ENCODE peak calls at places on chromosome 5, in seven cellular contexts. S, H, X, J, Z, N and T are unnamed samples.

GRCh38 chr5:132053483-132053882 is 7.0 kb upstream of the IL3 start:
- DNase-seq in H (no peak), J (no peak), N (no peak), S (no peak), X (no peak), Z (no peak), T (no peak)

GRCh38 chr5:176201811-176202210 is 36.4 kb upstream of the SIMC1 start:
- DNase-seq in H (no peak), X (no peak), N (no peak), Z (no peak), S (no peak), J (no peak), T (no peak)

GRCh38 chr5:177611446-177612214 is 11.7 kb downstream of the B4GALT7 start:
- DNase-seq in J (no peak), H (no peak), S (no peak), X (no peak), Z (no peak), N (no peak), T (no peak)

GRCh38 chr5:1483064-1483463 is 37.8 kb upstream of the SLC6A3 start:
- DNase-seq in J (no peak), Z (no peak), H (no peak), X (no peak), N (no peak), S (no peak), T (no peak)

GRCh38 chr5:180046656-180047055 is 24.9 kb downstream of the RNF130 start:
- DNase-seq in Z (no peak), H (no peak), S (no peak), J (no peak), N (no peak), X (no peak), T (no peak)

GRCh38 chr5:154795235-154795596 is 40.0 kb downstream of the LARP1 start:
- DNase-seq in X (peak; percentile 13), Z (no peak), J (no peak), S (no peak), H (no peak), N (no peak), T (no peak)

GRCh38 chr5:137405393-137405792 is 93.7 kb downstream of the SPOCK1 start:
- DNase-seq in N (no peak), Z (no peak), S (no peak), J (no peak), X (no peak), H (no peak), T (no peak)

GRCh38 chr5:43251754-43252153 is 59.7 kb downstream of the NIM1K start:
- DNase-seq in S (no peak), N (no peak), H (no peak), X (no peak), Z (no peak), J (no peak), T (no peak)

GRCh38 chr5:95583992-95584391 is 29.1 kb downstream of the ARSK start:
- DNase-seq in H (no peak), X (no peak), S (no peak), N (no peak), J (no peak), Z (no peak), T (no peak)

GRCh38 chr5:19608434-19608833 is 379.6 kb downstream of the CDH18 start:
- DNase-seq in Z (no peak), S (no peak), N (no peak), H (no peak), J (peak; percentile 13), X (no peak), T (no peak)

GRCh38 chr5:124902097-124902821 is 155.8 kb upstream of the ZNF608 start:
- DNase-seq in X (peak; percentile 23), J (peak; percentile 73), N (no peak), H (peak; percentile 75), S (peak; percentile 94), Z (no peak), T (no peak)

GRCh38 chr5:82168294-82168693 is 109.9 kb downstream of the RPS23 start:
- DNase-seq in S (no peak), X (peak; percentile 54), J (peak; percentile 30), N (no peak), Z (no peak), H (no peak), T (no peak)

GRCh38 chr5:44260793-44261192 is 128.4 kb downstream of the FGF10 start:
- DNase-seq in N (no peak), Z (no peak), J (no peak), S (no peak), H (no peak), X (no peak), T (no peak)

GRCh38 chr5:100647461-100648230 is 112.5 kb downstream of the FAM174A start:
- DNase-seq in S (peak; percentile 12), X (no peak), H (no peak), Z (no peak), J (peak; percentile 24), N (peak; percentile 54), T (peak; percentile 14)